ENCODE peak calls at places on chromosomes 1 and 21, in seven cellular contexts. N is B cell, U is OCI-LY7, E is AG09309, Z is HL-60, D is cardiac muscle cell, T is IMR-90. O is an unnamed sample.

GRCh38 chr1:60886793-60887331 is 195.5 kb upstream of the NFIA start:
- DNase-seq in N (no peak), U (no peak), E (no peak), Z (no peak), D (peak), T (no peak), O (no peak)

GRCh38 chr1:119623651-119624050 is 24.4 kb downstream of the ZNF697 start:
- DNase-seq in N (no peak), U (no peak), E (no peak), Z (no peak), D (no peak), T (no peak), O (no peak)

GRCh38 chr1:56954664-56955063 is 11.2 kb downstream of the C8B start:
- DNase-seq in N (no peak), U (no peak), E (no peak), Z (no peak), D (no peak), T (no peak), O (no peak)

GRCh38 chr21:42937960-42938580 is 12.6 kb upstream of the ERVH48-1 start:
- DNase-seq in N (no peak), U (no peak), E (no peak), Z (no peak), D (no peak), T (no peak), O (peak)

GRCh38 chr1:204031098-204031710 is 41.7 kb upstream of the SOX13 start:
- DNase-seq in N (no peak), U (no peak), E (no peak), Z (no peak), D (no peak), T (no peak), O (no peak)

GRCh38 chr1:15836772-15837669 is 10.5 kb upstream of the SPEN start:
- DNase-seq in N (peak), U (peak), E (no peak), Z (peak), D (no peak), T (no peak), O (peak)

GRCh38 chr1:169595764-169596711 is 9.8 kb upstream of the F5 start:
- DNase-seq in N (no peak), U (no peak), E (no peak), Z (peak), D (peak), T (peak), O (no peak)

GRCh38 chr1:25918615-25919014 is 12.4 kb upstream of the STMN1 start:
- DNase-seq in N (no peak), U (no peak), E (no peak), Z (no peak), D (no peak), T (no peak), O (no peak)

GRCh38 chr21:33816148-33816547 is 99.5 kb downstream of the ATP5PO start:
- DNase-seq in N (no peak), U (no peak), E (no peak), Z (no peak), D (no peak), T (no peak), O (no peak)

GRCh38 chr1:150182233-150182632 is 32.5 kb downstream of the PLEKHO1 start:
- DNase-seq in N (no peak), U (no peak), E (no peak), Z (no peak), D (no peak), T (no peak), O (no peak)

GRCh38 chr1:43552813-43553212 is 22.1 kb downstream of the PTPRF start:
- DNase-seq in N (no peak), U (no peak), E (peak), Z (no peak), D (no peak), T (peak), O (no peak)

GRCh38 chr1:87450615-87451209 is 122.0 kb downstream of the LMO4 start:
- DNase-seq in N (no peak), U (peak), E (no peak), Z (no peak), D (no peak), T (no peak), O (no peak)

GRCh38 chr1:110600716-110601115 is 5.4 kb downstream of the KCNA2 start:
- DNase-seq in N (peak), U (no peak), E (no peak), Z (no peak), D (no peak), T (no peak), O (no peak)

GRCh38 chr21:42836767-42837301 is 42.5 kb downstream of the WDR4 start:
- DNase-seq in N (no peak), U (peak), E (no peak), Z (no peak), D (no peak), T (no peak), O (peak)

GRCh38 chr21:36751383-36751782 is 52.5 kb downstream of the SIM2 start:
- DNase-seq in N (no peak), U (no peak), E (no peak), Z (no peak), D (no peak), T (no peak), O (no peak)

GRCh38 chr1:2447274-2448097 is 28.6 kb upstream of the PLCH2 start:
- DNase-seq in N (no peak), U (no peak), E (no peak), Z (no peak), D (no peak), T (no peak), O (no peak)

GRCh38 chr1:72693376-72693775 is 411.0 kb upstream of the NEGR1 start:
- DNase-seq in N (no peak), U (no peak), E (no peak), Z (no peak), D (no peak), T (no peak), O (no peak)

GRCh38 chr1:100122177-100122576 is 10.6 kb downstream of the SASS6 start:
- DNase-seq in N (no peak), U (no peak), E (peak), Z (no peak), D (no peak), T (no peak), O (no peak)

GRCh38 chr21:44644878-44645277 is 1.3 kb upstream of the KRTAP10-11 start:
- DNase-seq in N (no peak), U (no peak), E (no peak), Z (no peak), D (no peak), T (no peak), O (no peak)

GRCh38 chr1:228350831-228351781 is 55.5 kb downstream of the TRIM11 start:
- DNase-seq in N (no peak), U (no peak), E (no peak), Z (no peak), D (no peak), T (no peak), O (no peak)

GRCh38 chr1:233127157-233127556 is 168.4 kb downstream of the PCNX2 start:
- DNase-seq in N (no peak), U (no peak), E (no peak), Z (no peak), D (no peak), T (no peak), O (no peak)

GRCh38 chr1:193462629-193463320 is 276.4 kb upstream of the B3GALT2 start:
- DNase-seq in N (no peak), U (peak), E (no peak), Z (peak), D (no peak), T (peak), O (no peak)

GRCh38 chr1:160260436-160261382 is 1.6 kb downstream of the DCAF8 start:
- DNase-seq in N (no peak), U (no peak), E (peak), Z (no peak), D (peak), T (peak), O (no peak)

GRCh38 chr1:28317014-28317413 is 11.8 kb upstream of the MED18 start:
- DNase-seq in N (no peak), U (no peak), E (no peak), Z (no peak), D (no peak), T (no peak), O (no peak)

GRCh38 chr1:23745515-23745914 is 2.2 kb downstream of the ELOA start:
- DNase-seq in N (no peak), U (peak), E (no peak), Z (peak), D (no peak), T (peak), O (peak)

GRCh38 chr1:43520100-43520828 is 10.4 kb upstream of the PTPRF start:
- DNase-seq in N (no peak), U (no peak), E (no peak), Z (no peak), D (no peak), T (no peak), O (no peak)

GRCh38 chr1:196438324-196438723 is 169.9 kb downstream of the KCNT2 start:
- DNase-seq in N (no peak), U (no peak), E (no peak), Z (no peak), D (no peak), T (no peak), O (no peak)

GRCh38 chr1:119621714-119622113 is 26.4 kb downstream of the ZNF697 start:
- DNase-seq in N (no peak), U (no peak), E (no peak), Z (no peak), D (no peak), T (no peak), O (no peak)

GRCh38 chr1:218361298-218362065 is 16.3 kb downstream of the TGFB2 start:
- DNase-seq in N (no peak), U (no peak), E (no peak), Z (no peak), D (peak), T (peak), O (no peak)

GRCh38 chr1:166185526-166185925 is 18.7 kb upstream of the FAM78B start:
- DNase-seq in N (no peak), U (no peak), E (no peak), Z (no peak), D (no peak), T (no peak), O (no peak)

GRCh38 chr1:109385417-109385816 is 12.3 kb downstream of the SORT1 start:
- DNase-seq in N (no peak), U (no peak), E (no peak), Z (no peak), D (no peak), T (no peak), O (no peak)

GRCh38 chr21:37341254-37341960 is 25.2 kb upstream of the DYRK1A start:
- DNase-seq in N (no peak), U (no peak), E (no peak), Z (no peak), D (no peak), T (peak), O (no peak)

GRCh38 chr1:41333146-41333784 is 28.0 kb upstream of the FOXO6 start:
- DNase-seq in N (no peak), U (no peak), E (no peak), Z (no peak), D (no peak), T (peak), O (no peak)

GRCh38 chr1:220121791-220122530 is 28.0 kb downstream of the IARS2 start:
- DNase-seq in N (no peak), U (no peak), E (no peak), Z (no peak), D (no peak), T (no peak), O (peak)

GRCh38 chr21:42381347-42381984 is 14.4 kb downstream of the TMPRSS3 start:
- DNase-seq in N (no peak), U (peak), E (no peak), Z (peak), D (peak), T (peak), O (no peak)

GRCh38 chr1:34262454-34262853 is 85.7 kb downstream of the C1orf94 start:
- DNase-seq in N (no peak), U (no peak), E (no peak), Z (no peak), D (no peak), T (no peak), O (no peak)

GRCh38 chr1:34263411-34263810 is 86.7 kb downstream of the C1orf94 start:
- DNase-seq in N (no peak), U (no peak), E (no peak), Z (no peak), D (no peak), T (no peak), O (no peak)

GRCh38 chr1:34265396-34265795 is 88.7 kb downstream of the C1orf94 start:
- DNase-seq in N (no peak), U (no peak), E (no peak), Z (no peak), D (no peak), T (no peak), O (no peak)

GRCh38 chr1:34262023-34262422 is 85.3 kb downstream of the C1orf94 start:
- DNase-seq in N (no peak), U (no peak), E (no peak), Z (no peak), D (no peak), T (no peak), O (no peak)

GRCh38 chr1:34262921-34263320 is 86.2 kb downstream of the C1orf94 start:
- DNase-seq in N (no peak), U (no peak), E (no peak), Z (no peak), D (no peak), T (no peak), O (no peak)
- TF ChIP-seq CTCF in N (no peak), U (no peak), E (no peak), Z (no peak), D (no peak), T (no peak), O (no peak)

GRCh38 chr1:154352581-154353459 is 27.5 kb downstream of the ATP8B2 start:
- DNase-seq in N (no peak), U (no peak), E (no peak), Z (peak), D (peak), T (peak), O (peak)
- TF ChIP-seq CTCF in N (no peak), U (no peak), E (peak), Z (no peak), D (no peak), T (no peak), O (peak)

GRCh38 chr1:63916485-63917360 is 142.9 kb downstream of the ROR1 start:
- DNase-seq in N (no peak), U (no peak), E (no peak), Z (no peak), D (no peak), T (no peak), O (no peak)

GRCh38 chr1:63913533-63913932 is 139.7 kb downstream of the ROR1 start:
- DNase-seq in N (no peak), U (no peak), E (no peak), Z (no peak), D (peak), T (peak), O (no peak)

GRCh38 chr1:63914241-63914640 is 140.4 kb downstream of the ROR1 start:
- DNase-seq in N (no peak), U (no peak), E (no peak), Z (no peak), D (no peak), T (no peak), O (no peak)

GRCh38 chr1:63914706-63915105 is 140.9 kb downstream of the ROR1 start:
- DNase-seq in N (no peak), U (no peak), E (no peak), Z (no peak), D (no peak), T (no peak), O (no peak)

GRCh38 chr1:63915121-63915520 is 141.3 kb downstream of the ROR1 start:
- DNase-seq in N (peak), U (peak), E (no peak), Z (no peak), D (no peak), T (peak), O (peak)
- TF ChIP-seq CTCF in N (peak), U (peak), E (peak), Z (no peak), D (peak), T (peak), O (peak)

GRCh38 chr1:117671781-117672501 is 66.1 kb downstream of the TENT5C start:
- DNase-seq in N (no peak), U (no peak), E (no peak), Z (peak), D (peak), T (no peak), O (no peak)
- TF ChIP-seq CTCF in N (no peak), U (no peak), E (no peak), Z (no peak), D (peak), T (peak), O (peak)

GRCh38 chr1:12276225-12276624 is 46.4 kb downstream of the VPS13D start:
- DNase-seq in N (no peak), U (no peak), E (no peak), Z (peak), D (peak), T (peak), O (no peak)
- TF ChIP-seq CTCF in N (peak), U (no peak), E (peak), Z (peak), D (peak), T (peak), O (no peak)

GRCh38 chr1:19596065-19596718 is 47.9 kb upstream of the NBL1 start:
- DNase-seq in N (no peak), U (peak), E (no peak), Z (peak), D (no peak), T (peak), O (no peak)
- TF ChIP-seq CTCF in N (no peak), U (no peak), E (no peak), Z (no peak), D (no peak), T (no peak), O (no peak)

O was measured in GM13976.